ENCODE peak calls at places on chromosomes 1 and 21, in four cellular contexts. One of them, this sample, is unnamed.

GRCh38 chr1:7643445-7643844 is 127.7 kb upstream of the VAMP3 start:
- DNase-seq in NCI-H774: no peak
- DNase-seq in fibroblast of gingiva: no peak
- DNase-seq in C1 segment of cervical spinal cord: no peak
- DNase-seq in this sample: no peak

GRCh38 chr1:216293673-216294072 is 129.6 kb downstream of the USH2A start:
- DNase-seq in NCI-H774: peak
- DNase-seq in fibroblast of gingiva: peak
- DNase-seq in C1 segment of cervical spinal cord: no peak
- DNase-seq in this sample: peak

GRCh38 chr1:41740630-41741239 is 178.0 kb downstream of the HIVEP3 start:
- DNase-seq in NCI-H774: no peak
- DNase-seq in fibroblast of gingiva: no peak
- DNase-seq in C1 segment of cervical spinal cord: no peak
- DNase-seq in this sample: no peak

GRCh38 chr1:183804916-183805734 is at the start of gene RGL1:
- DNase-seq in NCI-H774: no peak
- DNase-seq in fibroblast of gingiva: peak
- DNase-seq in C1 segment of cervical spinal cord: peak
- DNase-seq in this sample: peak

GRCh38 chr21:38936237-38936636 is 130.5 kb downstream of the ETS2 start:
- DNase-seq in NCI-H774: no peak
- DNase-seq in fibroblast of gingiva: no peak
- DNase-seq in C1 segment of cervical spinal cord: no peak
- DNase-seq in this sample: no peak

GRCh38 chr21:29146726-29147125 is 16.3 kb downstream of the MAP3K7CL start:
- DNase-seq in NCI-H774: no peak
- DNase-seq in fibroblast of gingiva: no peak
- DNase-seq in C1 segment of cervical spinal cord: no peak
- DNase-seq in this sample: no peak

GRCh38 chr1:67652800-67653199 is 32.2 kb upstream of the GADD45A start:
- DNase-seq in NCI-H774: no peak
- DNase-seq in fibroblast of gingiva: peak
- DNase-seq in C1 segment of cervical spinal cord: no peak
- DNase-seq in this sample: peak

GRCh38 chr1:172343246-172344099 is 77.0 kb upstream of the C1orf105 start:
- DNase-seq in NCI-H774: no peak
- DNase-seq in fibroblast of gingiva: peak
- DNase-seq in C1 segment of cervical spinal cord: no peak
- DNase-seq in this sample: peak

GRCh38 chr1:111754964-111755320 is 759 bp upstream of the DDX20 start:
- DNase-seq in NCI-H774: no peak
- DNase-seq in fibroblast of gingiva: peak
- DNase-seq in C1 segment of cervical spinal cord: no peak
- DNase-seq in this sample: no peak

GRCh38 chr1:32927441-32927840 is 26.3 kb upstream of the TMEM54 start:
- DNase-seq in NCI-H774: no peak
- DNase-seq in fibroblast of gingiva: no peak
- DNase-seq in C1 segment of cervical spinal cord: no peak
- DNase-seq in this sample: no peak

GRCh38 chr1:54742262-54742661 is 22.1 kb downstream of the PARS2 start:
- DNase-seq in NCI-H774: no peak
- DNase-seq in fibroblast of gingiva: no peak
- DNase-seq in C1 segment of cervical spinal cord: no peak
- DNase-seq in this sample: peak

GRCh38 chr1:180173952-180174351 is 19.3 kb downstream of the QSOX1 start:
- DNase-seq in NCI-H774: no peak
- DNase-seq in fibroblast of gingiva: peak
- DNase-seq in C1 segment of cervical spinal cord: peak
- DNase-seq in this sample: no peak

GRCh38 chr1:33311706-33312412 is 9.0 kb downstream of the A3GALT2 start:
- DNase-seq in NCI-H774: no peak
- DNase-seq in fibroblast of gingiva: no peak
- DNase-seq in C1 segment of cervical spinal cord: no peak
- DNase-seq in this sample: no peak

GRCh38 chr1:181161170-181161870 is 72.8 kb downstream of the IER5 start:
- DNase-seq in NCI-H774: no peak
- DNase-seq in fibroblast of gingiva: no peak
- DNase-seq in C1 segment of cervical spinal cord: no peak
- DNase-seq in this sample: no peak

GRCh38 chr1:93471911-93472310 is 24.0 kb downstream of the FNBP1L start:
- DNase-seq in NCI-H774: no peak
- DNase-seq in fibroblast of gingiva: no peak
- DNase-seq in C1 segment of cervical spinal cord: no peak
- DNase-seq in this sample: peak

GRCh38 chr1:179120736-179121135 is 38.9 kb downstream of the TOR3A start:
- DNase-seq in NCI-H774: no peak
- DNase-seq in fibroblast of gingiva: no peak
- DNase-seq in C1 segment of cervical spinal cord: no peak
- DNase-seq in this sample: no peak

GRCh38 chr1:30037251-30038118 is 685.9 kb downstream of the MATN1 start:
- DNase-seq in NCI-H774: no peak
- DNase-seq in fibroblast of gingiva: no peak
- DNase-seq in C1 segment of cervical spinal cord: no peak
- DNase-seq in this sample: no peak

GRCh38 chr1:245858022-245858421 is 649.1 kb downstream of the SMYD3 start:
- DNase-seq in NCI-H774: no peak
- DNase-seq in fibroblast of gingiva: no peak
- DNase-seq in C1 segment of cervical spinal cord: no peak
- DNase-seq in this sample: no peak

GRCh38 chr1:10532357-10532756 is 57.6 kb downstream of the PEX14 start:
- DNase-seq in NCI-H774: no peak
- DNase-seq in fibroblast of gingiva: no peak
- DNase-seq in C1 segment of cervical spinal cord: no peak
- DNase-seq in this sample: no peak

GRCh38 chr21:44083631-44084291 is 23.4 kb upstream of the PWP2 start:
- DNase-seq in NCI-H774: no peak
- DNase-seq in fibroblast of gingiva: no peak
- DNase-seq in C1 segment of cervical spinal cord: no peak
- DNase-seq in this sample: no peak

GRCh38 chr1:196355206-196355786 is 252.9 kb downstream of the KCNT2 start:
- DNase-seq in NCI-H774: no peak
- DNase-seq in fibroblast of gingiva: peak
- DNase-seq in C1 segment of cervical spinal cord: no peak
- DNase-seq in this sample: no peak

GRCh38 chr1:109773203-109773899 is 9.6 kb upstream of the EPS8L3 start:
- DNase-seq in NCI-H774: peak
- DNase-seq in fibroblast of gingiva: peak
- DNase-seq in C1 segment of cervical spinal cord: peak
- DNase-seq in this sample: peak

GRCh38 chr1:12573015-12573825 is 44.8 kb downstream of the DHRS3 start:
- DNase-seq in NCI-H774: no peak
- DNase-seq in fibroblast of gingiva: no peak
- DNase-seq in C1 segment of cervical spinal cord: no peak
- DNase-seq in this sample: no peak

GRCh38 chr1:43796111-43796581 is 88.8 kb downstream of the ST3GAL3 start:
- DNase-seq in NCI-H774: no peak
- DNase-seq in fibroblast of gingiva: peak
- DNase-seq in C1 segment of cervical spinal cord: no peak
- DNase-seq in this sample: peak

GRCh38 chr1:38579056-38579455 is 280.5 kb downstream of the RRAGC start:
- DNase-seq in NCI-H774: no peak
- DNase-seq in fibroblast of gingiva: no peak
- DNase-seq in C1 segment of cervical spinal cord: no peak
- DNase-seq in this sample: no peak

GRCh38 chr1:226353698-226354525 is 44.9 kb upstream of the LIN9 start:
- DNase-seq in NCI-H774: no peak
- DNase-seq in fibroblast of gingiva: no peak
- DNase-seq in C1 segment of cervical spinal cord: no peak
- DNase-seq in this sample: no peak

GRCh38 chr1:164092603-164093353 is 466.2 kb upstream of the PBX1 start:
- DNase-seq in NCI-H774: no peak
- DNase-seq in fibroblast of gingiva: no peak
- DNase-seq in C1 segment of cervical spinal cord: no peak
- DNase-seq in this sample: no peak

GRCh38 chr1:94105957-94106529 is 14.9 kb downstream of the ABCA4 start:
- DNase-seq in NCI-H774: no peak
- DNase-seq in fibroblast of gingiva: no peak
- DNase-seq in C1 segment of cervical spinal cord: no peak
- DNase-seq in this sample: no peak

GRCh38 chr1:37394574-37395464 is 79.6 kb upstream of the ZC3H12A start:
- DNase-seq in NCI-H774: no peak
- DNase-seq in fibroblast of gingiva: no peak
- DNase-seq in C1 segment of cervical spinal cord: no peak
- DNase-seq in this sample: no peak

GRCh38 chr1:7470904-7471638 is 300.0 kb upstream of the VAMP3 start:
- DNase-seq in NCI-H774: no peak
- DNase-seq in fibroblast of gingiva: peak
- DNase-seq in C1 segment of cervical spinal cord: no peak
- DNase-seq in this sample: peak

This sample was measured in skeletal muscle cell.